ENCODE peak calls at places on chromosomes 3 and 15, in eight cellular contexts. One of them, this sample, is unnamed.

GRCh38 chr15:51874751-51875644 is 45.5 kb downstream of the TMOD3 start:
- DNase-seq in tibial artery: no peak
- DNase-seq in GM12878: no peak
- DNase-seq in sigmoid colon: peak
- DNase-seq in ovary: no peak
- DNase-seq in CD8-positive, alpha-beta T cell: no peak
- DNase-seq in prostate gland: no peak
- DNase-seq in IMR-90: peak
- DNase-seq in this sample: no peak

GRCh38 chr3:52238193-52238760 is 681 bp downstream of the TWF2 start:
- DNase-seq in tibial artery: peak
- DNase-seq in GM12878: no peak
- DNase-seq in sigmoid colon: no peak
- DNase-seq in ovary: peak
- DNase-seq in CD8-positive, alpha-beta T cell: no peak
- DNase-seq in prostate gland: no peak
- DNase-seq in IMR-90: peak
- DNase-seq in this sample: peak

GRCh38 chr3:184016820-184017671 is 638 bp downstream of the ABCC5 start:
- DNase-seq in tibial artery: peak
- DNase-seq in GM12878: no peak
- DNase-seq in sigmoid colon: peak
- DNase-seq in ovary: peak
- DNase-seq in CD8-positive, alpha-beta T cell: peak
- DNase-seq in prostate gland: peak
- DNase-seq in IMR-90: peak
- DNase-seq in this sample: peak

GRCh38 chr3:139301183-139301582 is 42.6 kb upstream of the MRPS22 start:
- DNase-seq in tibial artery: no peak
- DNase-seq in GM12878: no peak
- DNase-seq in sigmoid colon: no peak
- DNase-seq in ovary: no peak
- DNase-seq in CD8-positive, alpha-beta T cell: no peak
- DNase-seq in prostate gland: no peak
- DNase-seq in IMR-90: peak
- DNase-seq in this sample: no peak

GRCh38 chr3:42505849-42506410 is 3.5 kb downstream of the VIPR1 start:
- DNase-seq in tibial artery: peak
- DNase-seq in GM12878: no peak
- DNase-seq in sigmoid colon: peak
- DNase-seq in ovary: no peak
- DNase-seq in CD8-positive, alpha-beta T cell: no peak
- DNase-seq in prostate gland: no peak
- DNase-seq in IMR-90: no peak
- DNase-seq in this sample: peak

GRCh38 chr3:108485146-108485545 is 25.2 kb downstream of the MYH15 start:
- DNase-seq in tibial artery: no peak
- DNase-seq in GM12878: no peak
- DNase-seq in sigmoid colon: no peak
- DNase-seq in ovary: no peak
- DNase-seq in CD8-positive, alpha-beta T cell: no peak
- DNase-seq in prostate gland: no peak
- DNase-seq in IMR-90: no peak
- DNase-seq in this sample: no peak

GRCh38 chr15:64502537-64502936 is 42.2 kb downstream of the ZNF609 start:
- DNase-seq in tibial artery: no peak
- DNase-seq in GM12878: no peak
- DNase-seq in sigmoid colon: no peak
- DNase-seq in ovary: no peak
- DNase-seq in CD8-positive, alpha-beta T cell: no peak
- DNase-seq in prostate gland: no peak
- DNase-seq in IMR-90: peak
- DNase-seq in this sample: no peak

GRCh38 chr3:143465638-143466037 is 346.1 kb downstream of the CHST2 start:
- DNase-seq in tibial artery: no peak
- DNase-seq in GM12878: no peak
- DNase-seq in sigmoid colon: no peak
- DNase-seq in ovary: no peak
- DNase-seq in CD8-positive, alpha-beta T cell: no peak
- DNase-seq in prostate gland: no peak
- DNase-seq in IMR-90: no peak
- DNase-seq in this sample: no peak

GRCh38 chr15:43095708-43096347 is 10.0 kb downstream of the UBR1 start:
- DNase-seq in tibial artery: no peak
- DNase-seq in GM12878: no peak
- DNase-seq in sigmoid colon: no peak
- DNase-seq in ovary: no peak
- DNase-seq in CD8-positive, alpha-beta T cell: no peak
- DNase-seq in prostate gland: no peak
- DNase-seq in IMR-90: peak
- DNase-seq in this sample: no peak

GRCh38 chr3:14266361-14266760 is 87.7 kb downstream of the LSM3 start:
- DNase-seq in tibial artery: no peak
- DNase-seq in GM12878: no peak
- DNase-seq in sigmoid colon: no peak
- DNase-seq in ovary: peak
- DNase-seq in CD8-positive, alpha-beta T cell: no peak
- DNase-seq in prostate gland: no peak
- DNase-seq in IMR-90: peak
- DNase-seq in this sample: peak

GRCh38 chr15:51869074-51869425 is 39.6 kb downstream of the TMOD3 start:
- DNase-seq in tibial artery: no peak
- DNase-seq in GM12878: no peak
- DNase-seq in sigmoid colon: no peak
- DNase-seq in ovary: no peak
- DNase-seq in CD8-positive, alpha-beta T cell: no peak
- DNase-seq in prostate gland: no peak
- DNase-seq in IMR-90: peak
- DNase-seq in this sample: no peak

GRCh38 chr15:70669006-70669602 is 94.3 kb downstream of the UACA start:
- DNase-seq in tibial artery: no peak
- DNase-seq in GM12878: peak
- DNase-seq in sigmoid colon: no peak
- DNase-seq in ovary: no peak
- DNase-seq in CD8-positive, alpha-beta T cell: no peak
- DNase-seq in prostate gland: no peak
- DNase-seq in IMR-90: no peak
- DNase-seq in this sample: no peak

GRCh38 chr15:70669966-70670658 is 93.2 kb downstream of the UACA start:
- DNase-seq in tibial artery: no peak
- DNase-seq in GM12878: no peak
- DNase-seq in sigmoid colon: no peak
- DNase-seq in ovary: peak
- DNase-seq in CD8-positive, alpha-beta T cell: no peak
- DNase-seq in prostate gland: no peak
- DNase-seq in IMR-90: no peak
- DNase-seq in this sample: no peak

GRCh38 chr15:70672081-70672480 is 91.3 kb downstream of the UACA start:
- DNase-seq in tibial artery: no peak
- DNase-seq in GM12878: peak
- DNase-seq in sigmoid colon: no peak
- DNase-seq in ovary: no peak
- DNase-seq in CD8-positive, alpha-beta T cell: no peak
- DNase-seq in prostate gland: no peak
- DNase-seq in IMR-90: no peak
- DNase-seq in this sample: no peak

GRCh38 chr15:70665599-70665998 is 97.8 kb downstream of the UACA start:
- DNase-seq in tibial artery: no peak
- DNase-seq in GM12878: no peak
- DNase-seq in sigmoid colon: no peak
- DNase-seq in ovary: no peak
- DNase-seq in CD8-positive, alpha-beta T cell: no peak
- DNase-seq in prostate gland: peak
- DNase-seq in IMR-90: no peak
- DNase-seq in this sample: no peak

DNA sequence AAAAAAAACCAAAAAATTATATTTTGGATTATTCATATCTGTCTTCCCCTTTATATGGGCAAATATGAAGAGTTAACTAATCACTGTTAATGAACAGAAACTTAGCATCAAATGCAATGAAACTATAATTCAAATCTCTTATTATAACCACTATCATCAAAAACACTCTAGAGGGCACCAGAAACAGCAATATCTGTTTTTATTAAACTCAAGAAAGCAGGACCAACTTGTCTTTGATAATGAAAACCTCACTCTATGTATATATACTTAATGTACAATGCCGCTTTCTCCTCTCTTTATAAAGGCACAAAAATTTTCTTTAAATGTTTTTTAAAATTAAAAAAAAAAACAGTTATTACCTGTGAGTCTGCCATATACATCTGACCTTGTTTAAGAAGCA is 92.7 kb downstream of the UACA start:
- DNase-seq in tibial artery: no peak
- DNase-seq in GM12878: no peak
- DNase-seq in sigmoid colon: no peak
- DNase-seq in ovary: no peak
- DNase-seq in CD8-positive, alpha-beta T cell: no peak
- DNase-seq in prostate gland: no peak
- DNase-seq in IMR-90: no peak
- DNase-seq in this sample: no peak
- TF ChIP-seq CTCF in tibial artery: peak
- TF ChIP-seq CTCF in GM12878: no peak
- TF ChIP-seq CTCF in sigmoid colon: no peak
- TF ChIP-seq CTCF in ovary: no peak
- TF ChIP-seq CTCF in CD8-positive, alpha-beta T cell: peak
- TF ChIP-seq CTCF in prostate gland: no peak
- TF ChIP-seq CTCF in IMR-90: peak
- TF ChIP-seq CTCF in this sample: no peak

DNA sequence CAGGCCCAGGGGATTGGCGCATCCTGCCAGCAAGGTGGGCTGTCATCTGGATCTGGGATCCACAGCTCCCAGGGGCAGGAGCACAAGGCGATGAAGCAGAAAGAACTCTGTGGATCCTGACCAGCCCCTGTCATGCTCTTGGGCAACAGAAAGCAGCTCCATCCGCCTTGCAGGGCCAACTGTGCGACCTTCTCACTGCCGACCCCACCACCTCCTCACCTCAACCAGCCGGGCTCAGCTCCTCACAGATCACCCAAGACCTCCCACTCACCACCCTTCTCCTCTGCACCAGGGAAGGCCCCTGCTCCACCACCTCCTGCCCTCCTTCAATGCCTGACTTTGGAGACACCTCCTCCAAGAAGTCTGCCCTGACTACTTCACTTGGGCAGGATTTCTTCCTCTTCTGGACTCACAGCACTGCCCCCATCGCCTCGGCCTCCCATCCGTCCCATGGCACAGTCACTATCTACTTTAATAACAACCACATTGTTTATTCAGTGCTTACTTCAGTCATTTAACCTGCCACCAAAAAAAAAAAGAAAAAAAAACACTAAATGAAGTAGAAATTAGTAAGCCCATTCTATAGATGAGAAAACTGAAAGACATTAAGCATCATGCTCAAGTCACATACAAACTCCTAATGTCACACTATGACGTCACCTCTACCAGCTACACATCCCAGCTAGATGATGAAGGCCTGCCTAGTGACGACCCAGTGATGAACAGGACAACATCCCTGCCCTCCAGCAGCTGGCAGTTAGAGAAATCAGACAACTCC is 6.6 kb upstream of the HAPLN3 start:
- DNase-seq in tibial artery: no peak
- DNase-seq in GM12878: no peak
- DNase-seq in sigmoid colon: no peak
- DNase-seq in ovary: no peak
- DNase-seq in CD8-positive, alpha-beta T cell: no peak
- DNase-seq in prostate gland: no peak
- DNase-seq in IMR-90: no peak
- DNase-seq in this sample: no peak
- H3K27ac ChIP-seq in tibial artery: peak
- H3K27ac ChIP-seq in GM12878: no peak
- H3K27ac ChIP-seq in sigmoid colon: no peak
- H3K27ac ChIP-seq in ovary: no peak
- H3K27ac ChIP-seq in CD8-positive, alpha-beta T cell: no peak
- H3K27ac ChIP-seq in prostate gland: no peak
- H3K27ac ChIP-seq in IMR-90: no peak
- H3K27ac ChIP-seq in this sample: no peak

DNA sequence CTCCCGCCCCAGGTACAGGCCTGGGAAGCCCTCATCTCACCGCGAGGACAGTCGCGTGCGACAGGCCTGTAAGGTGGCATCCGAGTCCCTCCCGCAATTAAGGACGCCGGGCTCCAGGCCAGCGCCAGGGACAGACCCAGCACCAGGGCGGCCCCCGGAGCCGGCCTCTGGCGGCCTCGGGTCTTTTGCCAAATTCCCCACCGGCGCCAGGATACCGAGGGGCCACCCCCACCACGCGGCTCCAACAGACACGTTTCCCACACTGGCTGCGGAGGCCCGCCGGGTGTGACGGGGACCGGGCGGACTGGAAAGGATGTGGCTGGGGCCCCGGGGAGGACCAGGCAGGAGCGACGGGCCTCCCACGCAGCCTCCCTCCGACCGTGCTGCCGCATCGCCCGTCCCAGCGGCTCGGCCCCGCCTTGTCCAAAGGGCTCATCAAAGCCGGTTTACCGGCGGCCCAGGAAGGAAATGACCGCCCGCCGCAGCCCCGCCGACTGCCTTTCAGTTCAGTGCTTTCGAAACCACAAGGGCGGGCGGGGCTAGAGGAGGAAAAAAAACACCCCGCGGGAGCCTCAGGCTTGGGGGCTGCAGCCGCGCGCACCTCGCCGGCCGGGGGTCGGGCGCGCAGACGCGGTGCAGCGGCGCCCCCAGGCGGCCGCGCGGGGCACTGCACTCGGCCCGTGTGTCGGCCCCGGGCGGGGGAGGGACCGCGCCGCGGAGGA is 11.2 kb downstream of the XXYLT1 start:
- DNase-seq in tibial artery: peak
- DNase-seq in GM12878: peak
- DNase-seq in sigmoid colon: peak
- DNase-seq in ovary: peak
- DNase-seq in CD8-positive, alpha-beta T cell: peak
- DNase-seq in prostate gland: peak
- DNase-seq in IMR-90: peak
- DNase-seq in this sample: peak
- TF ChIP-seq CTCF in tibial artery: peak
- TF ChIP-seq CTCF in GM12878: peak
- TF ChIP-seq CTCF in sigmoid colon: no peak
- TF ChIP-seq CTCF in ovary: peak
- TF ChIP-seq CTCF in CD8-positive, alpha-beta T cell: peak
- TF ChIP-seq CTCF in prostate gland: peak
- TF ChIP-seq CTCF in IMR-90: peak
- TF ChIP-seq CTCF in this sample: peak

GRCh38 chr3:110814170-110815007 is 257.2 kb upstream of the NECTIN3 start:
- DNase-seq in tibial artery: no peak
- DNase-seq in GM12878: peak
- DNase-seq in sigmoid colon: no peak
- DNase-seq in ovary: no peak
- DNase-seq in CD8-positive, alpha-beta T cell: no peak
- DNase-seq in prostate gland: no peak
- DNase-seq in IMR-90: peak
- DNase-seq in this sample: no peak
- H3K27ac ChIP-seq in tibial artery: no peak
- H3K27ac ChIP-seq in GM12878: no peak
- H3K27ac ChIP-seq in sigmoid colon: no peak
- H3K27ac ChIP-seq in ovary: no peak
- H3K27ac ChIP-seq in CD8-positive, alpha-beta T cell: no peak
- H3K27ac ChIP-seq in prostate gland: no peak
- H3K27ac ChIP-seq in IMR-90: peak
- H3K27ac ChIP-seq in this sample: no peak

GRCh38 chr15:56053046-56053400 is 59.6 kb upstream of the NEDD4 start:
- DNase-seq in tibial artery: no peak
- DNase-seq in GM12878: no peak
- DNase-seq in sigmoid colon: no peak
- DNase-seq in ovary: no peak
- DNase-seq in CD8-positive, alpha-beta T cell: no peak
- DNase-seq in prostate gland: no peak
- DNase-seq in IMR-90: no peak
- DNase-seq in this sample: no peak
- TF ChIP-seq CTCF in tibial artery: no peak
- TF ChIP-seq CTCF in GM12878: no peak
- TF ChIP-seq CTCF in sigmoid colon: no peak
- TF ChIP-seq CTCF in ovary: no peak
- TF ChIP-seq CTCF in CD8-positive, alpha-beta T cell: peak
- TF ChIP-seq CTCF in prostate gland: no peak
- TF ChIP-seq CTCF in IMR-90: no peak
- TF ChIP-seq CTCF in this sample: no peak

GRCh38 chr3:55789516-55789915 is 302.4 kb upstream of the WNT5A start:
- DNase-seq in tibial artery: no peak
- DNase-seq in GM12878: no peak
- DNase-seq in sigmoid colon: no peak
- DNase-seq in ovary: no peak
- DNase-seq in CD8-positive, alpha-beta T cell: no peak
- DNase-seq in prostate gland: no peak
- DNase-seq in IMR-90: no peak
- DNase-seq in this sample: no peak
- H3K27ac ChIP-seq in tibial artery: no peak
- H3K27ac ChIP-seq in GM12878: no peak
- H3K27ac ChIP-seq in sigmoid colon: no peak
- H3K27ac ChIP-seq in ovary: no peak
- H3K27ac ChIP-seq in CD8-positive, alpha-beta T cell: no peak
- H3K27ac ChIP-seq in prostate gland: no peak
- H3K27ac ChIP-seq in IMR-90: no peak
- H3K27ac ChIP-seq in this sample: no peak

This sample was measured in testis.